ENCODE peak calls at places on chromosomes 4 and X, in seven cellular contexts. One of them, this sample, is unnamed.

GRCh38 chr4:169270156-169270809 is 473 bp downstream of the SH3RF1 start:
- DNase-seq in IMR-90: no peak
- DNase-seq in NCI-H1092 treated with DMSO at 0.1 percent for 48 hours: peak; percentile 71
- DNase-seq in activated gamma-delta T cell treated with Interleukin-2 at 50 U/mL for 16 hours: no peak
- DNase-seq in AG09309: no peak
- DNase-seq in T-helper 22 cell: no peak
- DNase-seq in Right ventricle myocardium superior: peak; percentile 86
- DNase-seq in this sample: peak; percentile 43

GRCh38 chr4:8905773-8906667 is 34.4 kb upstream of the HMX1 start:
- DNase-seq in IMR-90: no peak
- DNase-seq in NCI-H1092 treated with DMSO at 0.1 percent for 48 hours: no peak
- DNase-seq in activated gamma-delta T cell treated with Interleukin-2 at 50 U/mL for 16 hours: no peak
- DNase-seq in AG09309: no peak
- DNase-seq in T-helper 22 cell: no peak
- DNase-seq in Right ventricle myocardium superior: peak; percentile 35
- DNase-seq in this sample: no peak

GRCh38 chr4:123064390-123064789 is 142.0 kb upstream of the NUDT6 start:
- DNase-seq in IMR-90: peak; percentile 11
- DNase-seq in NCI-H1092 treated with DMSO at 0.1 percent for 48 hours: no peak
- DNase-seq in activated gamma-delta T cell treated with Interleukin-2 at 50 U/mL for 16 hours: no peak
- DNase-seq in AG09309: no peak
- DNase-seq in T-helper 22 cell: no peak
- DNase-seq in Right ventricle myocardium superior: no peak
- DNase-seq in this sample: peak; percentile 10

GRCh38 chr4:112073201-112073600 is 72.1 kb upstream of the FAM241A start:
- DNase-seq in IMR-90: no peak
- DNase-seq in NCI-H1092 treated with DMSO at 0.1 percent for 48 hours: no peak
- DNase-seq in activated gamma-delta T cell treated with Interleukin-2 at 50 U/mL for 16 hours: no peak
- DNase-seq in AG09309: no peak
- DNase-seq in T-helper 22 cell: no peak
- DNase-seq in Right ventricle myocardium superior: no peak
- DNase-seq in this sample: no peak

GRCh38 chr4:184824776-184825393 is 883 bp downstream of the ACSL1 start:
- DNase-seq in IMR-90: no peak
- DNase-seq in NCI-H1092 treated with DMSO at 0.1 percent for 48 hours: no peak
- DNase-seq in activated gamma-delta T cell treated with Interleukin-2 at 50 U/mL for 16 hours: peak; percentile 6
- DNase-seq in AG09309: no peak
- DNase-seq in T-helper 22 cell: peak; percentile 4
- DNase-seq in Right ventricle myocardium superior: no peak
- DNase-seq in this sample: no peak

GRCh38 chrX:69103539-69103938 is 61.7 kb downstream of the PJA1 start:
- DNase-seq in IMR-90: no peak
- DNase-seq in NCI-H1092 treated with DMSO at 0.1 percent for 48 hours: no peak
- DNase-seq in activated gamma-delta T cell treated with Interleukin-2 at 50 U/mL for 16 hours: no peak
- DNase-seq in AG09309: no peak
- DNase-seq in T-helper 22 cell: no peak
- DNase-seq in Right ventricle myocardium superior: no peak
- DNase-seq in this sample: no peak

GRCh38 chr4:153809916-153810810 is 21.3 kb upstream of the SFRP2 start:
- DNase-seq in IMR-90: no peak
- DNase-seq in NCI-H1092 treated with DMSO at 0.1 percent for 48 hours: no peak
- DNase-seq in activated gamma-delta T cell treated with Interleukin-2 at 50 U/mL for 16 hours: no peak
- DNase-seq in AG09309: no peak
- DNase-seq in T-helper 22 cell: no peak
- DNase-seq in Right ventricle myocardium superior: no peak
- DNase-seq in this sample: no peak

GRCh38 chrX:134880866-134881265 is 109.9 kb upstream of the SMIM10 start:
- DNase-seq in IMR-90: peak; percentile 52
- DNase-seq in NCI-H1092 treated with DMSO at 0.1 percent for 48 hours: no peak
- DNase-seq in activated gamma-delta T cell treated with Interleukin-2 at 50 U/mL for 16 hours: no peak
- DNase-seq in AG09309: no peak
- DNase-seq in T-helper 22 cell: no peak
- DNase-seq in Right ventricle myocardium superior: no peak
- DNase-seq in this sample: no peak

GRCh38 chr4:182219400-182219799 is 23.8 kb upstream of the TENM3 start:
- DNase-seq in IMR-90: peak; percentile 64
- DNase-seq in NCI-H1092 treated with DMSO at 0.1 percent for 48 hours: no peak
- DNase-seq in activated gamma-delta T cell treated with Interleukin-2 at 50 U/mL for 16 hours: no peak
- DNase-seq in AG09309: no peak
- DNase-seq in T-helper 22 cell: no peak
- DNase-seq in Right ventricle myocardium superior: no peak
- DNase-seq in this sample: no peak

GRCh38 chr4:48028654-48029053 is 12.1 kb downstream of the NIPAL1 start:
- DNase-seq in IMR-90: no peak
- DNase-seq in NCI-H1092 treated with DMSO at 0.1 percent for 48 hours: no peak
- DNase-seq in activated gamma-delta T cell treated with Interleukin-2 at 50 U/mL for 16 hours: no peak
- DNase-seq in AG09309: no peak
- DNase-seq in T-helper 22 cell: no peak
- DNase-seq in Right ventricle myocardium superior: no peak
- DNase-seq in this sample: no peak

GRCh38 chrX:15202458-15203177 is 67.3 kb downstream of the ASB9 start:
- DNase-seq in IMR-90: no peak
- DNase-seq in NCI-H1092 treated with DMSO at 0.1 percent for 48 hours: no peak
- DNase-seq in activated gamma-delta T cell treated with Interleukin-2 at 50 U/mL for 16 hours: no peak
- DNase-seq in AG09309: peak; percentile 20
- DNase-seq in T-helper 22 cell: no peak
- DNase-seq in Right ventricle myocardium superior: no peak
- DNase-seq in this sample: no peak

GRCh38 chr4:60611762-60612496 is 588.2 kb upstream of the ADGRL3 start:
- DNase-seq in IMR-90: peak; percentile 24
- DNase-seq in NCI-H1092 treated with DMSO at 0.1 percent for 48 hours: no peak
- DNase-seq in activated gamma-delta T cell treated with Interleukin-2 at 50 U/mL for 16 hours: no peak
- DNase-seq in AG09309: no peak
- DNase-seq in T-helper 22 cell: no peak
- DNase-seq in Right ventricle myocardium superior: no peak
- DNase-seq in this sample: no peak

GRCh38 chr4:26583538-26583864 is 383 bp upstream of the TBC1D19 start:
- DNase-seq in IMR-90: no peak
- DNase-seq in NCI-H1092 treated with DMSO at 0.1 percent for 48 hours: no peak
- DNase-seq in activated gamma-delta T cell treated with Interleukin-2 at 50 U/mL for 16 hours: no peak
- DNase-seq in AG09309: no peak
- DNase-seq in T-helper 22 cell: no peak
- DNase-seq in Right ventricle myocardium superior: no peak
- DNase-seq in this sample: no peak

GRCh38 chrX:130095249-130095648 is 15.0 kb downstream of the ELF4 start:
- DNase-seq in IMR-90: no peak
- DNase-seq in NCI-H1092 treated with DMSO at 0.1 percent for 48 hours: no peak
- DNase-seq in activated gamma-delta T cell treated with Interleukin-2 at 50 U/mL for 16 hours: no peak
- DNase-seq in AG09309: no peak
- DNase-seq in T-helper 22 cell: no peak
- DNase-seq in Right ventricle myocardium superior: no peak
- DNase-seq in this sample: no peak

GRCh38 chr4:131447883-131448282 is 1701.2 kb upstream of the PCDH10 start:
- DNase-seq in IMR-90: no peak
- DNase-seq in NCI-H1092 treated with DMSO at 0.1 percent for 48 hours: no peak
- DNase-seq in activated gamma-delta T cell treated with Interleukin-2 at 50 U/mL for 16 hours: no peak
- DNase-seq in AG09309: no peak
- DNase-seq in T-helper 22 cell: no peak
- DNase-seq in Right ventricle myocardium superior: no peak
- DNase-seq in this sample: no peak

GRCh38 chrX:30282527-30282926 is 26.7 kb downstream of the NR0B1 start:
- DNase-seq in IMR-90: peak; percentile 10
- DNase-seq in NCI-H1092 treated with DMSO at 0.1 percent for 48 hours: no peak
- DNase-seq in activated gamma-delta T cell treated with Interleukin-2 at 50 U/mL for 16 hours: no peak
- DNase-seq in AG09309: no peak
- DNase-seq in T-helper 22 cell: no peak
- DNase-seq in Right ventricle myocardium superior: no peak
- DNase-seq in this sample: no peak

GRCh38 chr4:102815981-102816380 is 11.4 kb downstream of the UBE2D3 start:
- DNase-seq in IMR-90: peak; percentile 95
- DNase-seq in NCI-H1092 treated with DMSO at 0.1 percent for 48 hours: no peak
- DNase-seq in activated gamma-delta T cell treated with Interleukin-2 at 50 U/mL for 16 hours: no peak
- DNase-seq in AG09309: peak; percentile 57
- DNase-seq in T-helper 22 cell: no peak
- DNase-seq in Right ventricle myocardium superior: no peak
- DNase-seq in this sample: no peak

GRCh38 chrX:19855700-19856381 is 31.6 kb downstream of the SH3KBP1 start:
- DNase-seq in IMR-90: no peak
- DNase-seq in NCI-H1092 treated with DMSO at 0.1 percent for 48 hours: no peak
- DNase-seq in activated gamma-delta T cell treated with Interleukin-2 at 50 U/mL for 16 hours: no peak
- DNase-seq in AG09309: no peak
- DNase-seq in T-helper 22 cell: no peak
- DNase-seq in Right ventricle myocardium superior: no peak
- DNase-seq in this sample: no peak

GRCh38 chr4:186669159-186669720 is 54.4 kb downstream of the FAT1 start:
- DNase-seq in IMR-90: peak; percentile 81
- DNase-seq in NCI-H1092 treated with DMSO at 0.1 percent for 48 hours: peak; percentile 18
- DNase-seq in activated gamma-delta T cell treated with Interleukin-2 at 50 U/mL for 16 hours: no peak
- DNase-seq in AG09309: peak; percentile 47
- DNase-seq in T-helper 22 cell: no peak
- DNase-seq in Right ventricle myocardium superior: no peak
- DNase-seq in this sample: no peak

GRCh38 chr4:931194-931959 is 739 bp downstream of the GAK start:
- DNase-seq in IMR-90: peak; percentile 84
- DNase-seq in NCI-H1092 treated with DMSO at 0.1 percent for 48 hours: no peak
- DNase-seq in activated gamma-delta T cell treated with Interleukin-2 at 50 U/mL for 16 hours: peak; percentile 12
- DNase-seq in AG09309: peak; percentile 43
- DNase-seq in T-helper 22 cell: no peak
- DNase-seq in Right ventricle myocardium superior: no peak
- DNase-seq in this sample: no peak

GRCh38 chr4:80173841-80174240 is 23.5 kb upstream of the PRDM8 start:
- DNase-seq in IMR-90: peak; percentile 64
- DNase-seq in NCI-H1092 treated with DMSO at 0.1 percent for 48 hours: no peak
- DNase-seq in activated gamma-delta T cell treated with Interleukin-2 at 50 U/mL for 16 hours: no peak
- DNase-seq in AG09309: peak; percentile 49
- DNase-seq in T-helper 22 cell: no peak
- DNase-seq in Right ventricle myocardium superior: no peak
- DNase-seq in this sample: no peak

GRCh38 chrX:110415440-110416167 is 57.0 kb downstream of the RTL9 start:
- DNase-seq in IMR-90: peak; percentile 74
- DNase-seq in NCI-H1092 treated with DMSO at 0.1 percent for 48 hours: no peak
- DNase-seq in activated gamma-delta T cell treated with Interleukin-2 at 50 U/mL for 16 hours: no peak
- DNase-seq in AG09309: no peak
- DNase-seq in T-helper 22 cell: no peak
- DNase-seq in Right ventricle myocardium superior: no peak
- DNase-seq in this sample: no peak

GRCh38 chr4:105894570-105895323 is 524 bp upstream of the NPNT start:
- DNase-seq in IMR-90: no peak
- DNase-seq in NCI-H1092 treated with DMSO at 0.1 percent for 48 hours: peak; percentile 78
- DNase-seq in activated gamma-delta T cell treated with Interleukin-2 at 50 U/mL for 16 hours: no peak
- DNase-seq in AG09309: no peak
- DNase-seq in T-helper 22 cell: no peak
- DNase-seq in Right ventricle myocardium superior: peak; percentile 38
- DNase-seq in this sample: no peak

GRCh38 chr4:138650917-138651564 is 364.5 kb upstream of the NOCT start:
- DNase-seq in IMR-90: peak; percentile 89
- DNase-seq in NCI-H1092 treated with DMSO at 0.1 percent for 48 hours: no peak
- DNase-seq in activated gamma-delta T cell treated with Interleukin-2 at 50 U/mL for 16 hours: no peak
- DNase-seq in AG09309: peak; percentile 93
- DNase-seq in T-helper 22 cell: no peak
- DNase-seq in Right ventricle myocardium superior: no peak
- DNase-seq in this sample: peak; percentile 79

GRCh38 chr4:7206385-7206784 is 14.0 kb downstream of the SORCS2 start:
- DNase-seq in IMR-90: peak; percentile 76
- DNase-seq in NCI-H1092 treated with DMSO at 0.1 percent for 48 hours: no peak
- DNase-seq in activated gamma-delta T cell treated with Interleukin-2 at 50 U/mL for 16 hours: no peak
- DNase-seq in AG09309: no peak
- DNase-seq in T-helper 22 cell: no peak
- DNase-seq in Right ventricle myocardium superior: peak; percentile 65
- DNase-seq in this sample: no peak